ENCODE peak calls at places on chromosome 7, in eight cellular contexts. C is GM12865; P is stimulated activated CD8-positive, alpha-beta memory T cell treated with anti-CD3 and anti-CD28 coated beads, Interleukin-4, amount 100 ng/mL, for 24 hours; E is GM03348; W is A549; H is Right ventricle myocardium inferior; Z is right lobe of liver; K is fibroblast of lung. J is an unnamed sample.

GRCh38 chr7:105934577-105935185 is 28.4 kb upstream of the CDHR3 start:
- DNase-seq in C (peak; percentile 40), P (no peak), E (peak; percentile 34), W (no peak), H (no peak), Z (no peak), K (peak; percentile 6), J (peak; percentile 23)

GRCh38 chr7:114051871-114052324 is 133.1 kb upstream of the PPP1R3A start:
- DNase-seq in C (peak; percentile 47), P (no peak), E (no peak), W (no peak), H (no peak), Z (no peak), K (no peak), J (peak; percentile 68)

GRCh38 chr7:95229301-95229700 is 95.0 kb downstream of the PON1 start:
- DNase-seq in C (no peak), P (no peak), E (no peak), W (no peak), H (no peak), Z (no peak), K (no peak), J (no peak)

GRCh38 chr7:2522780-2523433 is 3.3 kb downstream of the LFNG start:
- DNase-seq in C (no peak), P (no peak), E (peak; percentile 59), W (peak; percentile 35), H (no peak), Z (no peak), K (peak; percentile 89), J (no peak)

GRCh38 chr7:80014507-80014906 is 120.1 kb upstream of the GNAI1 start:
- DNase-seq in C (no peak), P (no peak), E (peak; percentile 33), W (no peak), H (no peak), Z (no peak), K (peak; percentile 74), J (peak; percentile 98)

GRCh38 chr7:140640060-140640611 is 477 bp downstream of the DENND2A start:
- DNase-seq in C (no peak), P (no peak), E (peak; percentile 75), W (peak; percentile 57), H (peak; percentile 80), Z (peak; percentile 62), K (peak; percentile 56), J (no peak)

GRCh38 chr7:153407291-153408046 is 644.7 kb upstream of the DPP6 start:
- DNase-seq in C (no peak), P (no peak), E (no peak), W (no peak), H (no peak), Z (no peak), K (no peak), J (no peak)

GRCh38 chr7:46990761-46991160 is 591.1 kb downstream of the TNS3 start:
- DNase-seq in C (no peak), P (no peak), E (peak; percentile 19), W (no peak), H (no peak), Z (no peak), K (peak; percentile 64), J (no peak)

GRCh38 chr7:98286701-98287485 is 5.4 kb downstream of the BRI3 start:
- DNase-seq in C (no peak), P (no peak), E (no peak), W (no peak), H (peak; percentile 62), Z (no peak), K (no peak), J (no peak)

GRCh38 chr7:27663989-27664331 is 1.3 kb upstream of the HIBADH start:
- DNase-seq in C (no peak), P (no peak), E (no peak), W (no peak), H (no peak), Z (no peak), K (no peak), J (no peak)

GRCh38 chr7:2760098-2760889 is 72.3 kb downstream of the AMZ1 start:
- DNase-seq in C (peak; percentile 45), P (no peak), E (peak; percentile 48), W (peak; percentile 66), H (peak; percentile 74), Z (no peak), K (peak; percentile 44), J (peak; percentile 54)

GRCh38 chr7:116824449-116824848 is 37.9 kb upstream of the CAPZA2 start:
- DNase-seq in C (no peak), P (no peak), E (no peak), W (no peak), H (no peak), Z (no peak), K (no peak), J (no peak)

GRCh38 chr7:86708334-86708733 is 64.6 kb downstream of the GRM3 start:
- DNase-seq in C (no peak), P (no peak), E (no peak), W (no peak), H (no peak), Z (no peak), K (no peak), J (no peak)

GRCh38 chr7:129778770-129779601 is 167.5 kb downstream of the NRF1 start:
- DNase-seq in C (no peak), P (no peak), E (no peak), W (peak; percentile 58), H (no peak), Z (no peak), K (no peak), J (no peak)

GRCh38 chr7:13987395-13987794 is 2.1 kb downstream of the ETV1 start:
- DNase-seq in C (no peak), P (no peak), E (no peak), W (no peak), H (no peak), Z (no peak), K (peak; percentile 48), J (no peak)

GRCh38 chr7:65475734-65476319 is 102.2 kb downstream of the ZNF92 start:
- DNase-seq in C (peak; percentile 91), P (no peak), E (no peak), W (no peak), H (no peak), Z (no peak), K (peak; percentile 41), J (no peak)

GRCh38 chr7:36638140-36638539 is 86.2 kb downstream of the AOAH start:
- DNase-seq in C (no peak), P (no peak), E (no peak), W (no peak), H (no peak), Z (no peak), K (no peak), J (no peak)

GRCh38 chr7:12504144-12504543 is 66.4 kb upstream of the SCIN start:
- DNase-seq in C (no peak), P (no peak), E (no peak), W (no peak), H (no peak), Z (no peak), K (no peak), J (no peak)

GRCh38 chr7:72309476-72309875 is 102.7 kb downstream of the CALN1 start:
- DNase-seq in C (no peak), P (no peak), E (no peak), W (no peak), H (no peak), Z (no peak), K (no peak), J (no peak)

GRCh38 chr7:101824440-101824839 is 7.0 kb downstream of the CUX1 start:
- DNase-seq in C (no peak), P (no peak), E (no peak), W (no peak), H (no peak), Z (no peak), K (no peak), J (no peak)

GRCh38 chr7:108805808-108806397 is 236.2 kb downstream of the DNAJB9 start:
- DNase-seq in C (peak; percentile 49), P (no peak), E (peak; percentile 16), W (peak; percentile 43), H (no peak), Z (no peak), K (peak; percentile 20), J (peak; percentile 46)

GRCh38 chr7:27236053-27236410 is 6.6 kb upstream of the EVX1 start:
- DNase-seq in C (no peak), P (no peak), E (no peak), W (no peak), H (no peak), Z (no peak), K (no peak), J (no peak)

GRCh38 chr7:25985196-25985595 is 166.8 kb upstream of the NFE2L3 start:
- DNase-seq in C (no peak), P (no peak), E (no peak), W (no peak), H (no peak), Z (no peak), K (no peak), J (no peak)

GRCh38 chr7:141702047-141702567 is at the start of gene DENND11:
- DNase-seq in C (peak; percentile 64), P (peak; percentile 43), E (peak; percentile 95), W (peak; percentile 37), H (peak; percentile 78), Z (peak; percentile 71), K (peak; percentile 37), J (peak; percentile 5)